ENCODE peak calls at places on chromosome 1, in ten cellular contexts. G, A, K, R, Q, V, C, X, O and F are unnamed samples.
A peak's percentile ranks its signal among the peaks of the same experiment; 100 is the strongest.

GRCh38 chr1:223776075-223776814 is 63.9 kb downstream of the CAPN2 start:
- DNase-seq in G (peak; percentile 34), X (peak; percentile 91), Q (peak; percentile 81), V (no peak), R (no peak), O (no peak), A (no peak), K (peak; percentile 98), C (no peak), F (peak; percentile 40)

GRCh38 chr1:118556936-118557335 is 371.9 kb upstream of the SPAG17 start:
- DNase-seq in C (no peak), R (no peak), X (no peak), G (no peak), Q (no peak), A (no peak), K (no peak), V (no peak), O (no peak), F (no peak)

GRCh38 chr1:19384113-19384512 is 72.0 kb downstream of the SLC66A1 start:
- DNase-seq in A (no peak), R (peak; percentile 87), G (no peak), X (peak; percentile 41), Q (no peak), V (no peak), K (peak; percentile 66), O (no peak), C (no peak), F (no peak)

GRCh38 chr1:165315481-165315880 is 41.0 kb downstream of the LMX1A start:
- DNase-seq in X (no peak), R (no peak), Q (no peak), O (no peak), K (no peak), C (no peak), G (no peak), V (no peak), A (no peak), F (no peak)

GRCh38 chr1:11961230-11961629 is 19.0 kb upstream of the MFN2 start:
- DNase-seq in V (no peak), Q (peak; percentile 88), K (peak; percentile 81), G (no peak), A (no peak), X (peak; percentile 8), O (no peak), C (no peak), R (no peak), F (no peak)

GRCh38 chr1:173127369-173128307 is 76.9 kb upstream of the TNFSF18 start:
- DNase-seq in V (no peak), G (no peak), K (no peak), R (no peak), A (no peak), Q (no peak), X (no peak), C (no peak), O (no peak), F (no peak)

GRCh38 chr1:3658231-3658615 is 5.9 kb downstream of the TP73 start:
- DNase-seq in K (no peak), G (no peak), R (no peak), Q (no peak), C (no peak), A (no peak), X (no peak), O (no peak), V (no peak), F (no peak)

GRCh38 chr1:240234477-240235225 is 143.0 kb downstream of the FMN2 start:
- DNase-seq in R (no peak), V (no peak), A (no peak), K (no peak), Q (peak; percentile 30), C (no peak), X (peak; percentile 23), O (no peak), G (no peak), F (peak; percentile 53)

GRCh38 chr1:3483380-3483779 is 28.9 kb downstream of the ARHGEF16 start:
- DNase-seq in O (no peak), G (no peak), K (no peak), V (no peak), A (no peak), X (no peak), Q (no peak), C (no peak), R (no peak), F (no peak)

GRCh38 chr1:154584267-154584994 is 16.9 kb downstream of the CHRNB2 start:
- DNase-seq in K (no peak), C (no peak), R (no peak), G (no peak), X (no peak), Q (no peak), V (no peak), A (no peak), O (no peak), F (no peak)

GRCh38 chr1:118223426-118223825 is 38.4 kb upstream of the SPAG17 start:
- DNase-seq in G (no peak), K (peak; percentile 47), R (no peak), Q (no peak), V (no peak), C (peak; percentile 5), X (peak; percentile 6), O (no peak), A (no peak), F (no peak)

GRCh38 chr1:223245983-223246382 is 102.9 kb upstream of the TLR5 start:
- DNase-seq in R (no peak), G (no peak), C (no peak), A (no peak), X (no peak), K (no peak), Q (no peak), O (no peak), V (no peak), F (no peak)

GRCh38 chr1:220527279-220528048 is 472 bp upstream of the MARK1 start:
- DNase-seq in A (no peak), G (no peak), K (peak; percentile 6), R (peak; percentile 23), Q (no peak), X (no peak), O (no peak), V (no peak), C (no peak), F (no peak)

GRCh38 chr1:25997759-25998074 is at the start of gene PAFAH2:
- DNase-seq in O (no peak), K (no peak), G (no peak), V (no peak), Q (no peak), A (peak; percentile 92), C (no peak), R (no peak), X (no peak), F (no peak)

GRCh38 chr1:92961896-92962752 is 862 bp upstream of the DIPK1A start:
- DNase-seq in Q (peak; percentile 70), V (no peak), K (peak; percentile 73), O (no peak), X (no peak), G (no peak), A (peak; percentile 92), R (peak; percentile 60), C (no peak), F (no peak)

GRCh38 chr1:54274881-54275280 is 74.9 kb downstream of the MRPL37 start:
- DNase-seq in X (no peak), O (no peak), K (no peak), V (no peak), G (no peak), R (no peak), Q (no peak), A (no peak), C (no peak), F (no peak)
- H3K4me3 ChIP-seq in X (no peak overlapping the region), O (no peak overlapping the region), K (no peak overlapping the region), V (peak overlapping the region; percentile 2), G (no peak overlapping the region), R (no peak overlapping the region), Q (no peak overlapping the region), A (no peak overlapping the region), C (no peak overlapping the region), F (no peak overlapping the region)

GRCh38 chr1:53068314-53069084 is 6.5 kb downstream of the PODN start:
- DNase-seq in V (no peak), G (no peak), O (no peak), A (no peak), X (no peak), Q (no peak), R (no peak), C (no peak), K (no peak), F (no peak)

GRCh38 chr1:53066433-53066832 is 4.4 kb downstream of the PODN start:
- DNase-seq in R (peak; percentile 10), G (no peak), K (no peak), Q (peak; percentile 51), V (no peak), X (no peak), O (no peak), C (no peak), A (no peak), F (no peak)

GRCh38 chr1:53069265-53069662 is 7.3 kb downstream of the PODN start:
- DNase-seq in R (no peak), A (no peak), Q (no peak), O (no peak), G (no peak), X (no peak), V (no peak), C (no peak), K (no peak), F (no peak)

GRCh38 chr1:53066941-53067738 is 5.1 kb downstream of the PODN start:
- DNase-seq in G (no peak), K (no peak), O (no peak), A (no peak), R (peak; percentile 20), X (no peak), Q (no peak), V (no peak), C (no peak), F (no peak)

DNA sequence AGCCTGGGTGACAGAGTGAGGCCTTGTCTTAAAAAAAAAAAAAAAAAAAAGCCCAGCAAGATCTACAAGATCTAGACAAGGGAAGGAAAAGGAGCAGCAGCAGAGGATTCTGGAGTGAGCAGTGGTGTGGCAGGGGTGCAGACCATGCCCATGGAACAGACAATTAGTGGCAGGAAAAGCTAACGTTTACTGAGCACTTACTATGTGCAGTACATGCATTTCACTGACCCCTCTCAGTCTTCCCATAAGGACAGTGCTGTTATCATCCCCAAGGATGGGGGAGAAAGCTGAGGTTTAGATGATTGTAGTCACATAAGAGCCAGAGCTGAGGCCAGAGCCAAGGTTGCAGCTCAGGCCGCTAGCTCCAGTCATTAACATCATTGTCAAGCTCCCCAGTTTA is 5.9 kb downstream of the PODN start:
- DNase-seq in A (no peak), C (no peak), G (no peak), K (no peak), X (no peak), V (no peak), R (no peak), O (no peak), Q (no peak), F (no peak)
- TF ChIP-seq CTCF in A (no peak), C (no peak), G (no peak), K (no peak), X (no peak), V (no peak), R (no peak), O (no peak), Q (no peak), F (no peak)

GRCh38 chr1:241950390-241950789 is 7.2 kb upstream of the BECN2 start:
- DNase-seq in X (no peak), A (no peak), R (no peak), K (no peak), Q (peak; percentile 10), V (no peak), G (no peak), C (no peak), O (no peak), F (peak; percentile 85)
- H3K4me3 ChIP-seq in X (no peak overlapping the region), A (no peak overlapping the region), R (no peak overlapping the region), K (no peak overlapping the region), Q (no peak overlapping the region), V (no peak overlapping the region), G (no peak overlapping the region), C (no peak overlapping the region), O (no peak overlapping the region), F (no peak overlapping the region)

GRCh38 chr1:40029608-40030007 is 10.9 kb upstream of the CAP1 start:
- DNase-seq in R (no peak), G (no peak), X (no peak), K (no peak), C (no peak), O (no peak), Q (no peak), A (no peak), V (no peak), F (no peak)
- TF ChIP-seq CTCF in R (no peak), G (no peak), X (no peak), K (no peak), C (no peak), O (no peak), Q (no peak), A (no peak), V (no peak), F (no peak)